ENCODE peak calls at places on chromosomes 3 and 15, in seven cellular contexts. One of them, this sample, is unnamed.

GRCh38 chr15:77527831-77528231 is 104.9 kb downstream of the LINGO1 start:
- DNase-seq in stimulated activated CD8-positive, alpha-beta memory T cell treated with anti-CD3 and anti-CD28 coated beads, Interleukin-12 subunit alpha, Interleukin-12 subunit beta, amount 100 ng/mL, for 1 hour: no peak
- DNase-seq in NCI-H460: no peak
- DNase-seq in NCI-H345: no peak
- DNase-seq in HTR-8/SVneo: no peak
- DNase-seq in adipocyte: no peak
- DNase-seq in fibroblast of mammary gland: no peak
- DNase-seq in this sample: no peak

GRCh38 chr15:64163662-64164362 is 990 bp upstream of the PPIB start:
- DNase-seq in stimulated activated CD8-positive, alpha-beta memory T cell treated with anti-CD3 and anti-CD28 coated beads, Interleukin-12 subunit alpha, Interleukin-12 subunit beta, amount 100 ng/mL, for 1 hour: no peak
- DNase-seq in NCI-H460: no peak
- DNase-seq in NCI-H345: no peak
- DNase-seq in HTR-8/SVneo: no peak
- DNase-seq in adipocyte: no peak
- DNase-seq in fibroblast of mammary gland: no peak
- DNase-seq in this sample: no peak

GRCh38 chr15:66858423-66859207 is 156.6 kb downstream of the SMAD6 start:
- DNase-seq in stimulated activated CD8-positive, alpha-beta memory T cell treated with anti-CD3 and anti-CD28 coated beads, Interleukin-12 subunit alpha, Interleukin-12 subunit beta, amount 100 ng/mL, for 1 hour: no peak
- DNase-seq in NCI-H460: no peak
- DNase-seq in NCI-H345: no peak
- DNase-seq in HTR-8/SVneo: no peak
- DNase-seq in adipocyte: peak
- DNase-seq in fibroblast of mammary gland: no peak
- DNase-seq in this sample: no peak

GRCh38 chr15:68815598-68815997 is 5.1 kb downstream of the ANP32A start:
- DNase-seq in stimulated activated CD8-positive, alpha-beta memory T cell treated with anti-CD3 and anti-CD28 coated beads, Interleukin-12 subunit alpha, Interleukin-12 subunit beta, amount 100 ng/mL, for 1 hour: no peak
- DNase-seq in NCI-H460: no peak
- DNase-seq in NCI-H345: no peak
- DNase-seq in HTR-8/SVneo: no peak
- DNase-seq in adipocyte: no peak
- DNase-seq in fibroblast of mammary gland: peak
- DNase-seq in this sample: no peak

GRCh38 chr3:159322322-159322939 is 520.6 kb downstream of the MFSD1 start:
- DNase-seq in stimulated activated CD8-positive, alpha-beta memory T cell treated with anti-CD3 and anti-CD28 coated beads, Interleukin-12 subunit alpha, Interleukin-12 subunit beta, amount 100 ng/mL, for 1 hour: no peak
- DNase-seq in NCI-H460: peak
- DNase-seq in NCI-H345: no peak
- DNase-seq in HTR-8/SVneo: no peak
- DNase-seq in adipocyte: peak
- DNase-seq in fibroblast of mammary gland: peak
- DNase-seq in this sample: no peak

GRCh38 chr15:58185439-58185838 is 47.3 kb downstream of the AQP9 start:
- DNase-seq in stimulated activated CD8-positive, alpha-beta memory T cell treated with anti-CD3 and anti-CD28 coated beads, Interleukin-12 subunit alpha, Interleukin-12 subunit beta, amount 100 ng/mL, for 1 hour: no peak
- DNase-seq in NCI-H460: no peak
- DNase-seq in NCI-H345: no peak
- DNase-seq in HTR-8/SVneo: no peak
- DNase-seq in adipocyte: no peak
- DNase-seq in fibroblast of mammary gland: peak
- DNase-seq in this sample: no peak

GRCh38 chr3:115340586-115340985 is 193.5 kb upstream of the ZBTB20 start:
- DNase-seq in stimulated activated CD8-positive, alpha-beta memory T cell treated with anti-CD3 and anti-CD28 coated beads, Interleukin-12 subunit alpha, Interleukin-12 subunit beta, amount 100 ng/mL, for 1 hour: no peak
- DNase-seq in NCI-H460: no peak
- DNase-seq in NCI-H345: no peak
- DNase-seq in HTR-8/SVneo: no peak
- DNase-seq in adipocyte: peak
- DNase-seq in fibroblast of mammary gland: peak
- DNase-seq in this sample: no peak

GRCh38 chr3:23094890-23095462 is 108.2 kb upstream of the UBE2E2 start:
- DNase-seq in stimulated activated CD8-positive, alpha-beta memory T cell treated with anti-CD3 and anti-CD28 coated beads, Interleukin-12 subunit alpha, Interleukin-12 subunit beta, amount 100 ng/mL, for 1 hour: no peak
- DNase-seq in NCI-H460: peak
- DNase-seq in NCI-H345: peak
- DNase-seq in HTR-8/SVneo: peak
- DNase-seq in adipocyte: peak
- DNase-seq in fibroblast of mammary gland: peak
- DNase-seq in this sample: peak

GRCh38 chr3:181913254-181913653 is 201.5 kb downstream of the SOX2 start:
- DNase-seq in stimulated activated CD8-positive, alpha-beta memory T cell treated with anti-CD3 and anti-CD28 coated beads, Interleukin-12 subunit alpha, Interleukin-12 subunit beta, amount 100 ng/mL, for 1 hour: no peak
- DNase-seq in NCI-H460: no peak
- DNase-seq in NCI-H345: no peak
- DNase-seq in HTR-8/SVneo: no peak
- DNase-seq in adipocyte: no peak
- DNase-seq in fibroblast of mammary gland: peak
- DNase-seq in this sample: no peak

GRCh38 chr3:106635271-106635670 is 742.0 kb upstream of the CCDC54 start:
- DNase-seq in stimulated activated CD8-positive, alpha-beta memory T cell treated with anti-CD3 and anti-CD28 coated beads, Interleukin-12 subunit alpha, Interleukin-12 subunit beta, amount 100 ng/mL, for 1 hour: no peak
- DNase-seq in NCI-H460: peak
- DNase-seq in NCI-H345: no peak
- DNase-seq in HTR-8/SVneo: peak
- DNase-seq in adipocyte: peak
- DNase-seq in fibroblast of mammary gland: peak
- DNase-seq in this sample: no peak

GRCh38 chr15:41894791-41895463 is 1.1 kb upstream of the SPTBN5 start:
- DNase-seq in stimulated activated CD8-positive, alpha-beta memory T cell treated with anti-CD3 and anti-CD28 coated beads, Interleukin-12 subunit alpha, Interleukin-12 subunit beta, amount 100 ng/mL, for 1 hour: peak
- DNase-seq in NCI-H460: no peak
- DNase-seq in NCI-H345: peak
- DNase-seq in HTR-8/SVneo: peak
- DNase-seq in adipocyte: peak
- DNase-seq in fibroblast of mammary gland: peak
- DNase-seq in this sample: peak

GRCh38 chr15:77528968-77529319 is 103.8 kb downstream of the LINGO1 start:
- DNase-seq in stimulated activated CD8-positive, alpha-beta memory T cell treated with anti-CD3 and anti-CD28 coated beads, Interleukin-12 subunit alpha, Interleukin-12 subunit beta, amount 100 ng/mL, for 1 hour: no peak
- DNase-seq in NCI-H460: no peak
- DNase-seq in NCI-H345: no peak
- DNase-seq in HTR-8/SVneo: no peak
- DNase-seq in adipocyte: no peak
- DNase-seq in fibroblast of mammary gland: no peak
- DNase-seq in this sample: no peak

GRCh38 chr15:95405447-95405846 is 925.1 kb upstream of the NR2F2 start:
- DNase-seq in stimulated activated CD8-positive, alpha-beta memory T cell treated with anti-CD3 and anti-CD28 coated beads, Interleukin-12 subunit alpha, Interleukin-12 subunit beta, amount 100 ng/mL, for 1 hour: no peak
- DNase-seq in NCI-H460: no peak
- DNase-seq in NCI-H345: no peak
- DNase-seq in HTR-8/SVneo: no peak
- DNase-seq in adipocyte: peak
- DNase-seq in fibroblast of mammary gland: peak
- DNase-seq in this sample: no peak

GRCh38 chr3:72590732-72591192 is 257.5 kb downstream of the SHQ1 start:
- DNase-seq in stimulated activated CD8-positive, alpha-beta memory T cell treated with anti-CD3 and anti-CD28 coated beads, Interleukin-12 subunit alpha, Interleukin-12 subunit beta, amount 100 ng/mL, for 1 hour: no peak
- DNase-seq in NCI-H460: no peak
- DNase-seq in NCI-H345: no peak
- DNase-seq in HTR-8/SVneo: no peak
- DNase-seq in adipocyte: no peak
- DNase-seq in fibroblast of mammary gland: no peak
- DNase-seq in this sample: no peak

GRCh38 chr3:195662-196061 is 901 bp upstream of the CHL1 start:
- DNase-seq in stimulated activated CD8-positive, alpha-beta memory T cell treated with anti-CD3 and anti-CD28 coated beads, Interleukin-12 subunit alpha, Interleukin-12 subunit beta, amount 100 ng/mL, for 1 hour: no peak
- DNase-seq in NCI-H460: no peak
- DNase-seq in NCI-H345: peak
- DNase-seq in HTR-8/SVneo: no peak
- DNase-seq in adipocyte: no peak
- DNase-seq in fibroblast of mammary gland: no peak
- DNase-seq in this sample: no peak

GRCh38 chr3:133880287-133880686 is 15.4 kb downstream of the RAB6B start:
- DNase-seq in stimulated activated CD8-positive, alpha-beta memory T cell treated with anti-CD3 and anti-CD28 coated beads, Interleukin-12 subunit alpha, Interleukin-12 subunit beta, amount 100 ng/mL, for 1 hour: no peak
- DNase-seq in NCI-H460: no peak
- DNase-seq in NCI-H345: no peak
- DNase-seq in HTR-8/SVneo: no peak
- DNase-seq in adipocyte: no peak
- DNase-seq in fibroblast of mammary gland: no peak
- DNase-seq in this sample: no peak

GRCh38 chr3:63042866-63043265 is 167.7 kb upstream of the CADPS start:
- DNase-seq in stimulated activated CD8-positive, alpha-beta memory T cell treated with anti-CD3 and anti-CD28 coated beads, Interleukin-12 subunit alpha, Interleukin-12 subunit beta, amount 100 ng/mL, for 1 hour: no peak
- DNase-seq in NCI-H460: no peak
- DNase-seq in NCI-H345: no peak
- DNase-seq in HTR-8/SVneo: no peak
- DNase-seq in adipocyte: no peak
- DNase-seq in fibroblast of mammary gland: no peak
- DNase-seq in this sample: no peak